ENCODE peak calls at places on chromosomes 4 and X, in seven cellular contexts. W is astrocyte of the spinal cord, S is HFFc6, X is HCT116, A is transverse colon, N is sigmoid colon, B is choroid plexus epithelial cell. E is an unnamed sample.
A peak's percentile ranks its signal among the peaks of the same experiment; 100 is the strongest.

GRCh38 chr4:87570290-87570689 is 38.0 kb upstream of the DSPP start:
- DNase-seq in W (no peak), S (no peak), X (no peak), A (no peak), N (no peak), B (no peak), E (no peak)

GRCh38 chr4:143375326-143376073 is 38.8 kb downstream of the GAB1 start:
- DNase-seq in W (no peak), S (peak; percentile 33), X (peak; percentile 6), A (peak; percentile 43), N (no peak), B (peak; percentile 49), E (no peak)

GRCh38 chrX:151359931-151360871 is 36.8 kb upstream of the VMA21 start:
- DNase-seq in W (no peak), S (no peak), X (no peak), A (no peak), N (no peak), B (peak; percentile 10), E (peak; percentile 45)

GRCh38 chr4:24519649-24520048 is 64.7 kb downstream of the DHX15 start:
- DNase-seq in W (peak; percentile 29), S (no peak), X (no peak), A (no peak), N (no peak), B (peak; percentile 89), E (no peak)

GRCh38 chr4:40199999-40200880 is 3.4 kb downstream of the RHOH start:
- DNase-seq in W (peak; percentile 55), S (no peak), X (no peak), A (peak; percentile 60), N (no peak), B (peak; percentile 84), E (peak; percentile 40)

GRCh38 chr4:156291317-156291716 is 337.7 kb upstream of the CTSO start:
- DNase-seq in W (peak; percentile 49), S (peak; percentile 51), X (no peak), A (no peak), N (no peak), B (peak; percentile 52), E (no peak)

GRCh38 chrX:9581771-9582396 is 117.0 kb downstream of the TBL1X start:
- DNase-seq in W (no peak), S (no peak), X (no peak), A (no peak), N (no peak), B (peak; percentile 18), E (no peak)

GRCh38 chr4:163540977-163541376 is 46.5 kb downstream of the TMA16 start:
- DNase-seq in W (peak; percentile 93), S (peak; percentile 91), X (no peak), A (no peak), N (no peak), B (peak; percentile 84), E (no peak)

GRCh38 chrX:1099146-1099770 is 113.2 kb downstream of the CRLF2 start:
- DNase-seq in W (no peak), S (no peak), X (no peak), A (no peak), N (peak; percentile 36), B (no peak), E (no peak)

GRCh38 chr4:6548201-6548881 is 26.6 kb upstream of the MAN2B2 start:
- DNase-seq in W (peak; percentile 20), S (peak; percentile 63), X (peak; percentile 46), A (no peak), N (no peak), B (peak; percentile 72), E (no peak)

GRCh38 chrX:103656623-103657022 is 27.8 kb downstream of the TCEAL1 start:
- DNase-seq in W (peak; percentile 45), S (peak; percentile 92), X (peak; percentile 60), A (no peak), N (no peak), B (no peak), E (no peak)

GRCh38 chr4:13476915-13477314 is 7.2 kb downstream of the RAB28 start:
- DNase-seq in W (peak; percentile 67), S (peak; percentile 93), X (no peak), A (no peak), N (no peak), B (peak; percentile 77), E (no peak)

GRCh38 chr4:30754021-30754420 is 33.9 kb downstream of the PCDH7 start:
- DNase-seq in W (peak; percentile 58), S (no peak), X (peak; percentile 77), A (no peak), N (no peak), B (peak; percentile 55), E (no peak)

GRCh38 chrX:154074199-154074598 is 23.3 kb downstream of the MECP2 start:
- DNase-seq in W (peak; percentile 55), S (peak; percentile 62), X (no peak), A (no peak), N (peak; percentile 48), B (peak; percentile 81), E (no peak)

GRCh38 chrX:24693453-24694202 is at the start of gene POLA1:
- DNase-seq in W (peak; percentile 96), S (peak; percentile 95), X (peak; percentile 91), A (peak; percentile 91), N (peak; percentile 96), B (peak; percentile 97), E (peak; percentile 87)

GRCh38 chrX:133796282-133796681 is 189.1 kb downstream of the GPC3 start:
- DNase-seq in W (no peak), S (no peak), X (no peak), A (no peak), N (no peak), B (no peak), E (peak; percentile 3)

GRCh38 chr4:5168891-5169290 is 117.6 kb downstream of the STK32B start:
- DNase-seq in W (no peak), S (no peak), X (no peak), A (no peak), N (no peak), B (no peak), E (no peak)

GRCh38 chr4:181971411-181971810 is 271.8 kb upstream of the TENM3 start:
- DNase-seq in W (no peak), S (no peak), X (no peak), A (no peak), N (no peak), B (no peak), E (peak; percentile 16)

GRCh38 chrX:68647156-68647957 is at the start of gene STARD8:
- DNase-seq in W (peak; percentile 45), S (peak; percentile 60), X (peak; percentile 32), A (no peak), N (no peak), B (peak; percentile 23), E (no peak)

GRCh38 chr4:183035726-183036415 is 63.2 kb upstream of the WWC2 start:
- DNase-seq in W (no peak), S (no peak), X (no peak), A (no peak), N (no peak), B (no peak), E (no peak)

GRCh38 chr4:54091637-54092404 is 8.1 kb upstream of the GSX2 start:
- DNase-seq in W (peak; percentile 67), S (peak; percentile 49), X (no peak), A (peak; percentile 82), N (peak; percentile 89), B (peak; percentile 71), E (peak; percentile 80)

DNA sequence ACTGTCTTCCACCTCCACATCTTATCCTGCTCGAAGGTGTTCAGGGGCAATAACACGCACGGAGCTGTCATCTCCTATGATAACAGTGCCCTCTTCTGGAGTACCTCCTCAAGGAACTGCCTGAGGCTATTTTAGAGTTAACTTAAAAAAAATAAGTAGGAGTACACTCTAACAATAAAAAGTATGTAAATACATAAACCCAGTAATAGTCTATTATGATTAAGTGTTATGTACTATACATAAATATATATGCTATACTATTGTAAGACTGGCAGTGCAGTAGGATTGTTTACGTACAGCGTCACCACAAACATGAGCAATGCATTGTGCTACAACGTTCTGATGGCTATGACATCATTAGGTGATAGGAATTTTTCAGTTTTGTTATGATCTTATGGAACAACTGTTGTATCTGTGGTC is 34.5 kb upstream of the TLR2 start:
- DNase-seq in W (peak; percentile 17), S (no peak), X (peak; percentile 60), A (no peak), N (no peak), B (peak; percentile 51), E (no peak)
- TF ChIP-seq CTCF in W (peak; percentile 34), S (peak; percentile 63), X (peak; percentile 61), A (no peak), N (no peak), B (peak; percentile 62), E (no peak)

DNA sequence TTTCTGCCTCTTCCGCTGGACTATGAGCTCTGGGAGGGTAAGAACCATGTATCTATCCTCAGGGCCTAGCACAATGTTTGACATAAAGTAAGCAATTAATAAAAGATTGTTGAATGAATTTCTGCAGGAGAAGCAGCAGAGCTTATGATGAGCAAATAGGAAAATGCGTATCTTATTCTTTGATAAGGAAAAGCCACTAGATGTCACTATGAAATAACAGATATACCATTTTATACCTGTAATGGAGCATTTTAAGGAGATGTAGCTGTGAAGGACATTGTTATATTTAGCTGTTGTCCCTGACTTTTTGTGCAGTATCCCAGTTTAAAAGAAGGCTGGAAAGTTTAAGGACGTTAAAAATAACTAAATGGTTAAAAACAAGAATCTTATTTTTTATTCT is 147.2 kb upstream of the MBNL3 start:
- DNase-seq in W (peak; percentile 14), S (no peak), X (no peak), A (no peak), N (no peak), B (peak; percentile 16), E (no peak)
- TF ChIP-seq CTCF in W (no peak), S (peak; percentile 39), X (peak; percentile 17), A (no peak), N (no peak), B (no peak), E (no peak)

DNA sequence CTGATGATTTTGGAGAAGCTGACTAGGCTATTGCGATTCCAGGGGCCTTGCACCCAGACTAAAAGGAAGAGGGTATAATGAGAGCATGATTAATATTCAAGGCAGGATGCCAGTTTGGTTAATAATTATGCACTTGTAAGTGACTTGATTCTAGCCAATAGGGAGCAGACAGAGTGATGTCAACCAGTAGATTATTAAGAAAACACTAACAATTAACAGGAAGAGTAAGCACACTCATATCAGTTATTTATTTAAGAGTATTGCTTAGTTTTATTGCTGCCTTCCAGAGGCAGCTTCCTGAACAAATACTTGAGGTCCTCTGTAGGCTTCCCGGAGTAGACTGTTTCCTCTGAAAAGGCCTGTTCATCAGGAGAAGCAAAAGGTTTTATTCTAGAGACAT is 129.2 kb upstream of the AFF2 start:
- DNase-seq in W (no peak), S (no peak), X (no peak), A (no peak), N (no peak), B (no peak), E (no peak)
- TF ChIP-seq CTCF in W (no peak), S (no peak), X (no peak), A (no peak), N (no peak), B (no peak), E (no peak)

GRCh38 chr4:92735025-92735665 is 431.4 kb downstream of the GRID2 start:
- DNase-seq in W (no peak), S (no peak), X (no peak), A (no peak), N (no peak), B (no peak), E (no peak)
- TF ChIP-seq CTCF in W (no peak), S (no peak), X (no peak), A (no peak), N (no peak), B (no peak), E (no peak)